ENCODE peak calls at places on chromosomes 2 and 18, in ten cellular contexts. One of them, this sample, is unnamed.

GRCh38 chr2:11681722-11682589 is 12.0 kb upstream of the NTSR2 start:
- DNase-seq in Panc1: no peak
- DNase-seq in cardiac muscle cell: peak; percentile 54
- DNase-seq in esophagus squamous epithelium: no peak
- DNase-seq in left ventricle myocardium inferior: no peak
- DNase-seq in tibial artery: peak; percentile 47
- DNase-seq in sigmoid colon: peak; percentile 53
- DNase-seq in effector memory CD4-positive, alpha-beta T cell: no peak
- DNase-seq in uterus: no peak
- DNase-seq in IMR-90: no peak
- DNase-seq in this sample: no peak

GRCh38 chr18:61894751-61895524 is 2.1 kb upstream of the RNF152 start:
- DNase-seq in effector memory CD4-positive, alpha-beta T cell: no peak
- DNase-seq in IMR-90: no peak
- DNase-seq in esophagus squamous epithelium: no peak
- DNase-seq in cardiac muscle cell: peak; percentile 8
- DNase-seq in uterus: peak; percentile 36
- DNase-seq in Panc1: no peak
- DNase-seq in sigmoid colon: no peak
- DNase-seq in tibial artery: no peak
- DNase-seq in left ventricle myocardium inferior: no peak
- DNase-seq in this sample: no peak

GRCh38 chr18:6557470-6558245 is 142.9 kb upstream of the L3MBTL4 start:
- DNase-seq in sigmoid colon: no peak
- DNase-seq in tibial artery: no peak
- DNase-seq in effector memory CD4-positive, alpha-beta T cell: no peak
- DNase-seq in left ventricle myocardium inferior: no peak
- DNase-seq in Panc1: no peak
- DNase-seq in cardiac muscle cell: no peak
- DNase-seq in IMR-90: no peak
- DNase-seq in esophagus squamous epithelium: no peak
- DNase-seq in uterus: peak; percentile 41
- DNase-seq in this sample: no peak

GRCh38 chr2:186884585-186884984 is 35.6 kb upstream of the ZSWIM2 start:
- DNase-seq in Panc1: no peak
- DNase-seq in uterus: no peak
- DNase-seq in sigmoid colon: no peak
- DNase-seq in effector memory CD4-positive, alpha-beta T cell: no peak
- DNase-seq in esophagus squamous epithelium: no peak
- DNase-seq in tibial artery: no peak
- DNase-seq in cardiac muscle cell: peak; percentile 8
- DNase-seq in left ventricle myocardium inferior: no peak
- DNase-seq in IMR-90: no peak
- DNase-seq in this sample: no peak

GRCh38 chr18:54752185-54752584 is 76.1 kb upstream of the RAB27B start:
- DNase-seq in Panc1: no peak
- DNase-seq in effector memory CD4-positive, alpha-beta T cell: no peak
- DNase-seq in cardiac muscle cell: no peak
- DNase-seq in sigmoid colon: no peak
- DNase-seq in esophagus squamous epithelium: no peak
- DNase-seq in tibial artery: no peak
- DNase-seq in IMR-90: no peak
- DNase-seq in uterus: no peak
- DNase-seq in left ventricle myocardium inferior: no peak
- DNase-seq in this sample: no peak

GRCh38 chr2:202278036-202278760 is 12.6 kb downstream of the NOP58 start:
- DNase-seq in uterus: no peak
- DNase-seq in esophagus squamous epithelium: no peak
- DNase-seq in effector memory CD4-positive, alpha-beta T cell: no peak
- DNase-seq in left ventricle myocardium inferior: no peak
- DNase-seq in IMR-90: peak; percentile 66
- DNase-seq in Panc1: no peak
- DNase-seq in tibial artery: no peak
- DNase-seq in cardiac muscle cell: no peak
- DNase-seq in sigmoid colon: no peak
- DNase-seq in this sample: no peak

GRCh38 chr18:21179590-21180220 is 62.3 kb upstream of the GREB1L start:
- DNase-seq in sigmoid colon: no peak
- DNase-seq in esophagus squamous epithelium: no peak
- DNase-seq in cardiac muscle cell: peak; percentile 86
- DNase-seq in left ventricle myocardium inferior: no peak
- DNase-seq in tibial artery: no peak
- DNase-seq in Panc1: no peak
- DNase-seq in effector memory CD4-positive, alpha-beta T cell: no peak
- DNase-seq in IMR-90: peak; percentile 73
- DNase-seq in uterus: peak; percentile 37
- DNase-seq in this sample: no peak

GRCh38 chr18:36391426-36392145 is 94.1 kb downstream of the FHOD3 start:
- DNase-seq in sigmoid colon: no peak
- DNase-seq in tibial artery: no peak
- DNase-seq in cardiac muscle cell: no peak
- DNase-seq in left ventricle myocardium inferior: no peak
- DNase-seq in IMR-90: no peak
- DNase-seq in effector memory CD4-positive, alpha-beta T cell: no peak
- DNase-seq in uterus: no peak
- DNase-seq in Panc1: no peak
- DNase-seq in esophagus squamous epithelium: no peak
- DNase-seq in this sample: no peak

GRCh38 chr2:234969329-234970157 is 17.7 kb downstream of the SH3BP4 start:
- DNase-seq in IMR-90: no peak
- DNase-seq in left ventricle myocardium inferior: no peak
- DNase-seq in sigmoid colon: no peak
- DNase-seq in effector memory CD4-positive, alpha-beta T cell: no peak
- DNase-seq in Panc1: no peak
- DNase-seq in tibial artery: no peak
- DNase-seq in uterus: no peak
- DNase-seq in cardiac muscle cell: no peak
- DNase-seq in esophagus squamous epithelium: no peak
- DNase-seq in this sample: no peak

GRCh38 chr2:234970467-234970866 is 18.6 kb downstream of the SH3BP4 start:
- DNase-seq in uterus: no peak
- DNase-seq in left ventricle myocardium inferior: no peak
- DNase-seq in cardiac muscle cell: no peak
- DNase-seq in sigmoid colon: no peak
- DNase-seq in esophagus squamous epithelium: no peak
- DNase-seq in tibial artery: no peak
- DNase-seq in Panc1: no peak
- DNase-seq in effector memory CD4-positive, alpha-beta T cell: no peak
- DNase-seq in IMR-90: peak; percentile 53
- DNase-seq in this sample: no peak

GRCh38 chr2:234967201-234967873 is 15.5 kb downstream of the SH3BP4 start:
- DNase-seq in IMR-90: no peak
- DNase-seq in sigmoid colon: peak; percentile 43
- DNase-seq in tibial artery: peak; percentile 17
- DNase-seq in cardiac muscle cell: no peak
- DNase-seq in uterus: no peak
- DNase-seq in esophagus squamous epithelium: no peak
- DNase-seq in Panc1: no peak
- DNase-seq in left ventricle myocardium inferior: no peak
- DNase-seq in effector memory CD4-positive, alpha-beta T cell: no peak
- DNase-seq in this sample: no peak

GRCh38 chr2:234967874-234968208 is 16.0 kb downstream of the SH3BP4 start:
- DNase-seq in effector memory CD4-positive, alpha-beta T cell: no peak
- DNase-seq in tibial artery: no peak
- DNase-seq in cardiac muscle cell: no peak
- DNase-seq in Panc1: no peak
- DNase-seq in left ventricle myocardium inferior: no peak
- DNase-seq in sigmoid colon: no peak
- DNase-seq in IMR-90: no peak
- DNase-seq in uterus: no peak
- DNase-seq in esophagus squamous epithelium: no peak
- DNase-seq in this sample: no peak

DNA sequence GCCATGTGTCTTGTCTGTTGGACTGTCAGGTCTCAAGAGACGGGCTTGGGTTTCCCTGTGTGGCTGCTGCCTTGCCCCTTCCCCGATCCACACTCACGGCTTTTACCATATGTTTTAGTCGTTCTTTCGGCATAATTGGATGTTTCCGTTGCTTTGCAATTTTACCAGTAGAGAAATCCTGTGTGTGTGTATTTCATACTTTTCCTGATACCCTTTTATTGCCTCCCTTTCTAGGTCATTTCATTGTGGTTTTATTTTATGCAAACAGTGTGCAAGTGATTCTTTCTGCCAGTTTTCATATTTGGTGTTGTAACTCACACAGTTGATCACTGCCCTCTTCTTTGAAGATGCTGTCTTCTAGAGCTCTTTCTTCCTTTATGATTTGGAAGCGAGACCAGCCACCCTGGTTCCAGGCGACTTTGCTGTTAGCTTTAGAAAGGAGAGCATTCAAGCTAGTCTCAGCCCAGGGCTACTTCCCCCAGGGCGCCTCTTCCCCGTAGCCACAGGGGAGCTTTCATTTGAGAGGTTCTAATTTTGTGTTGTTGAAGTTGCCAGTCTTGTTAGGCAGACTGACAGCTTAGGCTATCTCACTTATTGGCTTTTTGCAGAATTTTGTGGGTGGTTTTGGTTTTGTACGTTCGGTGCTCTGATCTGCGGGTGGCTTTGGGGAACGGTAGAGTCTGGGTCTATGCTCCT is 17.0 kb downstream of the SH3BP4 start:
- DNase-seq in sigmoid colon: no peak
- DNase-seq in left ventricle myocardium inferior: no peak
- DNase-seq in uterus: no peak
- DNase-seq in esophagus squamous epithelium: no peak
- DNase-seq in IMR-90: no peak
- DNase-seq in Panc1: no peak
- DNase-seq in effector memory CD4-positive, alpha-beta T cell: no peak
- DNase-seq in cardiac muscle cell: no peak
- DNase-seq in tibial artery: no peak
- DNase-seq in this sample: no peak
- H3K4me1 ChIP-seq in sigmoid colon: peaks cover 65% of the 10 kb centered on the region
- H3K4me1 ChIP-seq in left ventricle myocardium inferior: peaks cover 38% of the 10 kb centered on the region
- H3K4me1 ChIP-seq in uterus: peaks cover under 1% of the 10 kb centered on the region
- H3K4me1 ChIP-seq in esophagus squamous epithelium: no peaks in the 10 kb centered on the region
- H3K4me1 ChIP-seq in IMR-90: peaks cover 49% of the 10 kb centered on the region
- H3K4me1 ChIP-seq in Panc1: peaks cover 93% of the 10 kb centered on the region
- H3K4me1 ChIP-seq in effector memory CD4-positive, alpha-beta T cell: no peaks in the 10 kb centered on the region
- H3K4me1 ChIP-seq in cardiac muscle cell: peaks cover 21% of the 10 kb centered on the region
- H3K4me1 ChIP-seq in tibial artery: peaks cover 11% of the 10 kb centered on the region
- H3K4me1 ChIP-seq in this sample: no peaks in the 10 kb centered on the region

GRCh38 chr2:38581193-38582147 is 21.3 kb downstream of the HNRNPLL start:
- DNase-seq in esophagus squamous epithelium: peak; percentile 0
- DNase-seq in IMR-90: peak; percentile 82
- DNase-seq in left ventricle myocardium inferior: no peak
- DNase-seq in cardiac muscle cell: peak; percentile 85
- DNase-seq in Panc1: no peak
- DNase-seq in effector memory CD4-positive, alpha-beta T cell: no peak
- DNase-seq in sigmoid colon: no peak
- DNase-seq in uterus: no peak
- DNase-seq in tibial artery: no peak
- DNase-seq in this sample: no peak

GRCh38 chr2:38583524-38583923 is 19.2 kb downstream of the HNRNPLL start:
- DNase-seq in tibial artery: no peak
- DNase-seq in esophagus squamous epithelium: no peak
- DNase-seq in cardiac muscle cell: no peak
- DNase-seq in left ventricle myocardium inferior: no peak
- DNase-seq in IMR-90: peak; percentile 53
- DNase-seq in Panc1: no peak
- DNase-seq in effector memory CD4-positive, alpha-beta T cell: no peak
- DNase-seq in uterus: no peak
- DNase-seq in sigmoid colon: no peak
- DNase-seq in this sample: no peak

GRCh38 chr2:38578832-38579231 is 23.9 kb downstream of the HNRNPLL start:
- DNase-seq in IMR-90: no peak
- DNase-seq in Panc1: no peak
- DNase-seq in cardiac muscle cell: no peak
- DNase-seq in left ventricle myocardium inferior: no peak
- DNase-seq in effector memory CD4-positive, alpha-beta T cell: no peak
- DNase-seq in tibial artery: no peak
- DNase-seq in uterus: no peak
- DNase-seq in sigmoid colon: no peak
- DNase-seq in esophagus squamous epithelium: no peak
- DNase-seq in this sample: no peak

GRCh38 chr2:38583994-38584393 is 18.7 kb downstream of the HNRNPLL start:
- DNase-seq in tibial artery: no peak
- DNase-seq in IMR-90: no peak
- DNase-seq in cardiac muscle cell: no peak
- DNase-seq in sigmoid colon: no peak
- DNase-seq in left ventricle myocardium inferior: no peak
- DNase-seq in Panc1: no peak
- DNase-seq in effector memory CD4-positive, alpha-beta T cell: no peak
- DNase-seq in uterus: no peak
- DNase-seq in esophagus squamous epithelium: no peak
- DNase-seq in this sample: no peak

DNA sequence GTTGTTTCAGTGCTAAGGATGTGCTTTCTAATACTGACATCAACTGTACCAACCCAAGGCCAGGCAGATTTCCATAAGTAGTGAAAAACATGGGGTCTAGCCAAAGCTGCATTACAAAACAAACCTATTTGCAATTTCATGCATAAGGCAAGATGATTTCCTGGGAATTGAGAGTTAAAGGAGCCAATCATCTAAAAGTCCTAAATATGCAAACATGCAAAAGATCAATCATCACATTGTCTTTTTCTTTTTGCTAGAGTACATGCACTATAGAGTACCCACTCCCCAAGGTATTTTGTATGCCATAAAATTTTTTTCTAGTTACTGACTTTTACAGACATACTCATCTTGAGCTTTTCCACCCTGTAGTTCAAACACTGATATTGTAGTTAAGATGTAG is 22.5 kb downstream of the HNRNPLL start:
- DNase-seq in tibial artery: no peak
- DNase-seq in Panc1: no peak
- DNase-seq in esophagus squamous epithelium: no peak
- DNase-seq in IMR-90: no peak
- DNase-seq in left ventricle myocardium inferior: no peak
- DNase-seq in cardiac muscle cell: no peak
- DNase-seq in uterus: no peak
- DNase-seq in effector memory CD4-positive, alpha-beta T cell: no peak
- DNase-seq in sigmoid colon: no peak
- DNase-seq in this sample: no peak
- H3K27me3 ChIP-seq in tibial artery: no peaks in the 10 kb centered on the region
- H3K27me3 ChIP-seq in Panc1: no peaks in the 10 kb centered on the region
- H3K27me3 ChIP-seq in esophagus squamous epithelium: no peaks in the 10 kb centered on the region
- H3K27me3 ChIP-seq in IMR-90: no peaks in the 10 kb centered on the region
- H3K27me3 ChIP-seq in left ventricle myocardium inferior: no peaks in the 10 kb centered on the region
- H3K27me3 ChIP-seq in cardiac muscle cell: no peaks in the 10 kb centered on the region
- H3K27me3 ChIP-seq in uterus: no peaks in the 10 kb centered on the region
- H3K27me3 ChIP-seq in effector memory CD4-positive, alpha-beta T cell: no peaks in the 10 kb centered on the region
- H3K27me3 ChIP-seq in sigmoid colon: no peaks in the 10 kb centered on the region
- H3K27me3 ChIP-seq in this sample: no peaks in the 10 kb centered on the region

DNA sequence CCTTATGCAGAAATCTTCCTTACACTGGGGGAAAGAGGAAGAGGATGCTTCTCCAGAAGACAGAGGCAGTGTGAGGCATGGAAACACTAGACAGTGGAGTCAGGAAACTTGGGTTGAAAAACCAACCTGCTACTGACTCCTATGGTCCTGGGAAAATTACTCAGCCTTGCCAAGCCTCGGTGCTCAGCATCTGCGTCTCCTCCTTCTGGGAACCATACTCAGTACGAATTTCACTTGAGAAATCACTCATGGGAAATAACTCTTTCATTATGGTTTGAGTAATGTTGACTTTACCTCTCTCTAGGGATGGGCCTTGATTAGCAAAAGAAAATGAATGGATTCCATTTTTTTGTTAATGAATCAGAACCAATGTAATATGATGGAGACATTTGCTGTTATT is 96.5 kb downstream of the KCNE4 start:
- DNase-seq in tibial artery: no peak
- DNase-seq in cardiac muscle cell: no peak
- DNase-seq in esophagus squamous epithelium: no peak
- DNase-seq in Panc1: no peak
- DNase-seq in left ventricle myocardium inferior: no peak
- DNase-seq in IMR-90: no peak
- DNase-seq in effector memory CD4-positive, alpha-beta T cell: no peak
- DNase-seq in uterus: no peak
- DNase-seq in sigmoid colon: no peak
- DNase-seq in this sample: no peak
- H3K36me3 ChIP-seq in tibial artery: no peaks in the 10 kb centered on the region
- H3K36me3 ChIP-seq in cardiac muscle cell: no peaks in the 10 kb centered on the region
- H3K36me3 ChIP-seq in esophagus squamous epithelium: no peaks in the 10 kb centered on the region
- H3K36me3 ChIP-seq in Panc1: no peaks in the 10 kb centered on the region
- H3K36me3 ChIP-seq in left ventricle myocardium inferior: no peaks in the 10 kb centered on the region
- H3K36me3 ChIP-seq in IMR-90: no peaks in the 10 kb centered on the region
- H3K36me3 ChIP-seq in effector memory CD4-positive, alpha-beta T cell: no peaks in the 10 kb centered on the region
- H3K36me3 ChIP-seq in uterus: no peaks in the 10 kb centered on the region
- H3K36me3 ChIP-seq in sigmoid colon: no peaks in the 10 kb centered on the region
- H3K36me3 ChIP-seq in this sample: no peaks in the 10 kb centered on the region

GRCh38 chr2:37872192-37872545 is 52.9 kb upstream of the RMDN2 start:
- DNase-seq in left ventricle myocardium inferior: no peak
- DNase-seq in esophagus squamous epithelium: no peak
- DNase-seq in cardiac muscle cell: no peak
- DNase-seq in IMR-90: no peak
- DNase-seq in effector memory CD4-positive, alpha-beta T cell: no peak
- DNase-seq in uterus: no peak
- DNase-seq in sigmoid colon: no peak
- DNase-seq in tibial artery: no peak
- DNase-seq in Panc1: no peak
- DNase-seq in this sample: no peak

GRCh38 chr2:37870829-37871228 is 54.3 kb upstream of the RMDN2 start:
- DNase-seq in sigmoid colon: peak; percentile 77
- DNase-seq in IMR-90: peak; percentile 42
- DNase-seq in Panc1: no peak
- DNase-seq in left ventricle myocardium inferior: no peak
- DNase-seq in esophagus squamous epithelium: no peak
- DNase-seq in uterus: peak; percentile 58
- DNase-seq in cardiac muscle cell: no peak
- DNase-seq in tibial artery: no peak
- DNase-seq in effector memory CD4-positive, alpha-beta T cell: no peak
- DNase-seq in this sample: no peak

GRCh38 chr2:37869756-37870155 is 55.3 kb upstream of the RMDN2 start:
- DNase-seq in tibial artery: no peak
- DNase-seq in sigmoid colon: no peak
- DNase-seq in left ventricle myocardium inferior: no peak
- DNase-seq in IMR-90: peak; percentile 21
- DNase-seq in esophagus squamous epithelium: no peak
- DNase-seq in effector memory CD4-positive, alpha-beta T cell: no peak
- DNase-seq in cardiac muscle cell: no peak
- DNase-seq in uterus: no peak
- DNase-seq in Panc1: no peak
- DNase-seq in this sample: no peak

GRCh38 chr2:37873229-37873628 is 51.9 kb upstream of the RMDN2 start:
- DNase-seq in cardiac muscle cell: no peak
- DNase-seq in tibial artery: no peak
- DNase-seq in effector memory CD4-positive, alpha-beta T cell: no peak
- DNase-seq in sigmoid colon: no peak
- DNase-seq in esophagus squamous epithelium: no peak
- DNase-seq in uterus: no peak
- DNase-seq in Panc1: no peak
- DNase-seq in left ventricle myocardium inferior: no peak
- DNase-seq in IMR-90: no peak
- DNase-seq in this sample: no peak

GRCh38 chr2:37871453-37872191 is 53.5 kb upstream of the RMDN2 start:
- DNase-seq in tibial artery: no peak
- DNase-seq in effector memory CD4-positive, alpha-beta T cell: no peak
- DNase-seq in IMR-90: peak; percentile 81
- DNase-seq in left ventricle myocardium inferior: no peak
- DNase-seq in sigmoid colon: no peak
- DNase-seq in cardiac muscle cell: no peak
- DNase-seq in uterus: no peak
- DNase-seq in Panc1: no peak
- DNase-seq in esophagus squamous epithelium: no peak
- DNase-seq in this sample: no peak
- H3K4me1 ChIP-seq in tibial artery: peaks cover 36% of the 10 kb centered on the region
- H3K4me1 ChIP-seq in effector memory CD4-positive, alpha-beta T cell: no peaks in the 10 kb centered on the region
- H3K4me1 ChIP-seq in IMR-90: peaks cover 16% of the 10 kb centered on the region
- H3K4me1 ChIP-seq in left ventricle myocardium inferior: peaks cover 87% of the 10 kb centered on the region
- H3K4me1 ChIP-seq in sigmoid colon: peaks cover 59% of the 10 kb centered on the region
- H3K4me1 ChIP-seq in cardiac muscle cell: peaks cover 48% of the 10 kb centered on the region
- H3K4me1 ChIP-seq in uterus: peaks cover 7% of the 10 kb centered on the region
- H3K4me1 ChIP-seq in Panc1: no peaks in the 10 kb centered on the region
- H3K4me1 ChIP-seq in esophagus squamous epithelium: peaks cover 12% of the 10 kb centered on the region
- H3K4me1 ChIP-seq in this sample: peaks cover 6% of the 10 kb centered on the region